ENCODE peak calls at places on chromosomes 3 and 15, in nine cellular contexts. A, N, T, J, O, L, X, D and W are unnamed samples.

GRCh38 chr3:113241292-113242033 is 30.1 kb downstream of the BOC start:
- DNase-seq in T (peak), O (no peak), L (no peak), X (no peak), J (no peak), D (no peak), N (no peak), A (peak), W (no peak)

GRCh38 chr3:102133376-102133775 is 284.1 kb downstream of the NFKBIZ start:
- DNase-seq in A (no peak), D (no peak), N (no peak), T (no peak), L (no peak), O (no peak), X (no peak), J (no peak), W (no peak)

GRCh38 chr3:176561826-176562225 is 635.5 kb downstream of the TBL1XR1 start:
- DNase-seq in A (no peak), D (no peak), L (no peak), N (no peak), J (no peak), X (no peak), O (no peak), T (no peak), W (no peak)

GRCh38 chr15:66196565-66196964 is 57.0 kb downstream of the MEGF11 start:
- DNase-seq in J (no peak), T (no peak), X (no peak), N (no peak), A (peak), O (no peak), L (no peak), D (no peak), W (no peak)

GRCh38 chr3:76177650-76178049 is 392.3 kb upstream of the ZNF717 start:
- DNase-seq in N (no peak), L (no peak), X (no peak), O (no peak), T (no peak), D (no peak), A (no peak), J (no peak), W (no peak)

GRCh38 chr3:86993704-86994103 is 2.8 kb upstream of the VGLL3 start:
- DNase-seq in T (no peak), A (peak), L (no peak), X (no peak), N (no peak), J (no peak), O (no peak), D (no peak), W (no peak)

GRCh38 chr3:73868688-73869315 is 244.1 kb upstream of the PDZRN3 start:
- DNase-seq in J (no peak), N (peak), X (peak), O (no peak), D (no peak), A (peak), T (peak), L (peak), W (no peak)

GRCh38 chr3:45026038-45026437 is at the start of gene CLEC3B:
- DNase-seq in D (no peak), J (no peak), N (no peak), A (no peak), T (no peak), O (no peak), L (no peak), X (peak), W (no peak)

GRCh38 chr3:152320201-152320617 is 51.5 kb downstream of the MBNL1 start:
- DNase-seq in L (no peak), J (no peak), D (no peak), N (no peak), O (no peak), X (no peak), T (no peak), A (no peak), W (no peak)

GRCh38 chr15:34456658-34457057 is 19.1 kb upstream of the GOLGA8A start:
- DNase-seq in L (peak), A (no peak), T (no peak), O (no peak), X (no peak), J (no peak), N (no peak), D (no peak), W (no peak)

GRCh38 chr3:53147161-53147902 is 13.7 kb upstream of the PRKCD start:
- DNase-seq in T (no peak), J (no peak), A (peak), O (no peak), D (no peak), N (no peak), X (peak), L (no peak), W (no peak)

GRCh38 chr3:127978636-127979035 is 63.6 kb downstream of the KBTBD12 start:
- DNase-seq in O (no peak), X (no peak), A (no peak), N (no peak), T (no peak), J (no peak), L (no peak), D (no peak), W (no peak)

GRCh38 chr3:81983382-81983781 is 221.9 kb upstream of the GBE1 start:
- DNase-seq in A (no peak), O (no peak), X (no peak), N (no peak), J (no peak), T (no peak), D (no peak), L (no peak), W (no peak)

GRCh38 chr3:47636225-47636624 is 57.6 kb upstream of the CSPG5 start:
- DNase-seq in A (no peak), L (no peak), X (no peak), J (no peak), O (no peak), D (no peak), N (no peak), T (no peak), W (no peak)

GRCh38 chr15:91099616-91100560 is at the start of gene SV2B:
- DNase-seq in J (peak), O (no peak), A (peak), L (peak), T (peak), X (no peak), D (peak), N (peak), W (no peak)

GRCh38 chr3:67462185-67462584 is 192.2 kb downstream of the SUCLG2 start:
- DNase-seq in T (no peak), A (no peak), D (no peak), L (no peak), N (no peak), O (no peak), X (no peak), J (no peak), W (no peak)

GRCh38 chr3:150528359-150528797 is 17.9 kb downstream of the SERP1 start:
- DNase-seq in L (peak), A (peak), O (no peak), D (no peak), X (no peak), T (no peak), J (peak), N (no peak), W (no peak)

GRCh38 chr15:99148851-99149276 is 44.0 kb downstream of the SYNM start:
- DNase-seq in D (no peak), A (no peak), J (no peak), L (no peak), T (no peak), X (no peak), N (no peak), O (no peak), W (no peak)

GRCh38 chr3:140953028-140953960 is 11.7 kb downstream of the SLC25A36 start:
- DNase-seq in L (no peak), O (no peak), N (no peak), D (no peak), X (no peak), T (no peak), A (no peak), J (no peak), W (no peak)

GRCh38 chr15:29668120-29668602 is 154.1 kb downstream of the TJP1 start:
- DNase-seq in J (no peak), L (peak), D (no peak), T (peak), A (peak), O (no peak), N (peak), X (peak), W (no peak)

GRCh38 chr15:55402707-55403106 is 5.5 kb downstream of the CCPG1 start:
- DNase-seq in O (no peak), T (no peak), D (no peak), A (no peak), J (no peak), N (no peak), X (no peak), L (no peak), W (no peak)